ENCODE peak calls at places on chromosome 2, in nine cellular contexts. V is HCEC 1CT; F is stimulated activated CD4-positive, alpha-beta T cell treated with anti-CD3 and anti-CD28 coated beads, Interleukin-15, amount 100 ng/mL, for 1 hour; Q is small intestine; G is endothelial cell; Y is astrocyte of the hippocampus; I is GM04504; M is SIG-M5; L is ACHN. Z is an unnamed sample.
A peak's percentile ranks its signal among the peaks of the same experiment; 100 is the strongest.

GRCh38 chr2:39325966-39326365 is 82.2 kb upstream of the CDKL4 start:
- DNase-seq in I (no peak), L (no peak), F (no peak), V (peak; percentile 63), G (no peak), M (no peak), Y (peak; percentile 28), Q (no peak), Z (no peak)

GRCh38 chr2:10048501-10049171 is 5.3 kb downstream of the KLF11 start:
- DNase-seq in F (no peak), Y (peak; percentile 66), L (peak; percentile 67), I (no peak), Q (peak; percentile 56), M (no peak), G (no peak), V (peak; percentile 64), Z (peak; percentile 44)

GRCh38 chr2:30239308-30240161 is 8.2 kb downstream of the LBH start:
- DNase-seq in F (peak; percentile 44), L (peak; percentile 69), G (peak; percentile 72), Y (peak; percentile 69), V (peak; percentile 47), I (peak; percentile 86), Q (peak; percentile 73), M (no peak), Z (peak; percentile 75)

GRCh38 chr2:241216211-241216761 is 27.8 kb downstream of the ANO7 start:
- DNase-seq in V (no peak), F (no peak), M (no peak), Y (peak; percentile 44), L (no peak), G (no peak), I (no peak), Q (no peak), Z (no peak)

GRCh38 chr2:9805435-9806297 is 37.6 kb upstream of the TAF1B start:
- DNase-seq in Y (no peak), M (no peak), V (no peak), G (no peak), Q (no peak), F (no peak), L (no peak), I (no peak), Z (no peak)

GRCh38 chr2:60583604-60584003 is 30.1 kb upstream of the BCL11A start:
- DNase-seq in I (no peak), F (no peak), Q (no peak), Y (no peak), M (no peak), L (no peak), V (no peak), G (no peak), Z (no peak)

GRCh38 chr2:86335865-86336321 is 1.5 kb downstream of the REEP1 start:
- DNase-seq in M (no peak), L (no peak), Q (peak; percentile 75), F (no peak), Y (no peak), G (no peak), V (no peak), I (no peak), Z (no peak)

GRCh38 chr2:38274286-38275276 is 102.5 kb downstream of the ATL2 start:
- DNase-seq in M (peak; percentile 4), Q (peak; percentile 33), F (no peak), G (peak; percentile 33), I (peak; percentile 51), L (peak; percentile 86), V (peak; percentile 79), Y (peak; percentile 81), Z (peak; percentile 55)

GRCh38 chr2:205563646-205564045 is 118.7 kb upstream of the NRP2 start:
- DNase-seq in V (no peak), Q (peak; percentile 27), F (peak; percentile 1), M (no peak), L (peak; percentile 46), Y (no peak), G (peak; percentile 14), I (no peak), Z (peak; percentile 56)

GRCh38 chr2:53018830-53019425 is 748.7 kb upstream of the CHAC2 start:
- DNase-seq in Y (peak; percentile 28), L (peak; percentile 46), M (no peak), Q (no peak), V (peak; percentile 39), F (no peak), I (no peak), G (no peak), Z (no peak)

GRCh38 chr2:48126180-48126579 is 219.9 kb upstream of the FBXO11 start:
- DNase-seq in V (no peak), G (no peak), I (peak; percentile 66), F (no peak), Q (no peak), Y (no peak), L (no peak), M (no peak), Z (no peak)

GRCh38 chr2:118044849-118045248 is 31.0 kb upstream of the CCDC93 start:
- DNase-seq in F (no peak), Y (no peak), I (no peak), Q (no peak), G (no peak), V (no peak), M (no peak), L (no peak), Z (no peak)

GRCh38 chr2:127039387-127040031 is 67.4 kb downstream of the BIN1 start:
- DNase-seq in F (no peak), Y (no peak), I (no peak), Q (no peak), M (no peak), L (no peak), V (no peak), G (no peak), Z (no peak)

GRCh38 chr2:179592167-179592936 is 269.1 kb downstream of the ZNF385B start:
- DNase-seq in G (no peak), L (no peak), F (no peak), V (peak; percentile 79), Q (no peak), Y (peak; percentile 32), M (no peak), I (no peak), Z (no peak)

GRCh38 chr2:49950635-49951034 is 796.3 kb upstream of the FSHR start:
- DNase-seq in F (no peak), L (no peak), Q (no peak), V (no peak), G (no peak), M (no peak), I (no peak), Y (no peak), Z (no peak)

GRCh38 chr2:26243643-26244478 is 571 bp downstream of the HADHA start:
- DNase-seq in L (peak; percentile 30), M (no peak), G (no peak), V (peak; percentile 12), Q (peak; percentile 36), F (no peak), I (no peak), Y (peak; percentile 47), Z (no peak)

GRCh38 chr2:60484080-60484737 is 69.2 kb downstream of the BCL11A start:
- DNase-seq in F (no peak), Y (peak; percentile 72), V (no peak), Q (no peak), I (peak; percentile 30), G (no peak), M (no peak), L (no peak), Z (no peak)

GRCh38 chr2:46010925-46011490 is 286.2 kb upstream of the EPAS1 start:
- DNase-seq in Q (peak; percentile 43), V (peak; percentile 60), L (peak; percentile 60), G (no peak), M (no peak), Y (peak; percentile 63), I (no peak), F (no peak), Z (no peak)

GRCh38 chr2:189624648-189625355 is 36.5 kb upstream of the ASNSD1 start:
- DNase-seq in Y (no peak), M (no peak), G (no peak), L (no peak), F (no peak), I (no peak), V (no peak), Q (no peak), Z (no peak)

GRCh38 chr2:85717308-85718005 is 23.3 kb downstream of the GNLY start:
- DNase-seq in L (no peak), Q (no peak), Y (no peak), V (no peak), F (no peak), I (peak; percentile 80), M (no peak), G (no peak), Z (peak; percentile 23)

GRCh38 chr2:53516650-53517049 is 251.0 kb upstream of the CHAC2 start:
- DNase-seq in G (no peak), Y (no peak), L (no peak), F (no peak), Q (no peak), I (no peak), M (no peak), V (no peak), Z (no peak)

GRCh38 chr2:234293973-234294372 is 202.9 kb downstream of the ARL4C start:
- DNase-seq in M (no peak), Y (no peak), F (no peak), I (no peak), G (no peak), Q (no peak), V (no peak), L (no peak), Z (no peak)

GRCh38 chr2:217413193-217413592 is 553.3 kb upstream of the TNP1 start:
- DNase-seq in L (no peak), M (no peak), Y (no peak), V (peak; percentile 91), I (peak; percentile 46), F (no peak), Q (no peak), G (no peak), Z (no peak)

GRCh38 chr2:128198666-128199065 is 107.7 kb downstream of the UGGT1 start:
- DNase-seq in Q (no peak), L (no peak), Y (no peak), F (no peak), G (no peak), I (no peak), M (no peak), V (no peak), Z (peak; percentile 68)

GRCh38 chr2:196113061-196113974 is 44.7 kb upstream of the DNAH7 start:
- DNase-seq in F (no peak), Q (no peak), L (no peak), G (no peak), M (no peak), V (no peak), Y (peak; percentile 83), I (no peak), Z (no peak)